ENCODE peak calls at places on chromosomes 5 and 9, in six cellular contexts. V is fibroblast of the aortic adventitia, H is AG10803, C is lung, D is A549, L is fibroblast of pulmonary artery. P is an unnamed sample.

GRCh38 chr5:50889790-50890189 is 223.4 kb downstream of the PARP8 start:
- DNase-seq in V (no peak), H (no peak), C (no peak), D (no peak), L (no peak), P (no peak)

GRCh38 chr5:163448491-163448890 is 11.1 kb downstream of the CCNG1 start:
- DNase-seq in V (no peak), H (no peak), C (no peak), D (no peak), L (no peak), P (no peak)

GRCh38 chr9:3436629-3437028 is 89.2 kb downstream of the RFX3 start:
- DNase-seq in V (peak), H (peak), C (no peak), D (no peak), L (peak), P (peak)

GRCh38 chr5:95533106-95533505 is 21.7 kb downstream of the SKIC3 start:
- DNase-seq in V (no peak), H (no peak), C (no peak), D (no peak), L (no peak), P (no peak)

GRCh38 chr9:15235658-15236057 is 71.4 kb downstream of the TTC39B start:
- DNase-seq in V (no peak), H (no peak), C (no peak), D (no peak), L (no peak), P (no peak)

GRCh38 chr5:140351609-140352334 is 5.4 kb upstream of the HBEGF start:
- DNase-seq in V (peak), H (peak), C (peak), D (peak), L (peak), P (peak)

GRCh38 chr5:169974121-169974770 is 6.0 kb downstream of the INSYN2B start:
- DNase-seq in V (no peak), H (no peak), C (no peak), D (no peak), L (no peak), P (no peak)

GRCh38 chr5:37875051-37875787 is 35.4 kb upstream of the GDNF start:
- DNase-seq in V (peak), H (peak), C (no peak), D (no peak), L (peak), P (peak)

GRCh38 chr5:143037071-143037470 is 266.9 kb downstream of the ARHGAP26 start:
- DNase-seq in V (no peak), H (no peak), C (no peak), D (no peak), L (no peak), P (no peak)

GRCh38 chr5:44740655-44741054 is 68.1 kb upstream of the MRPS30 start:
- DNase-seq in V (no peak), H (no peak), C (no peak), D (no peak), L (no peak), P (no peak)

GRCh38 chr5:401216-402034 is 41.6 kb upstream of the EXOC3 start:
- DNase-seq in V (no peak), H (no peak), C (no peak), D (no peak), L (no peak), P (no peak)

GRCh38 chr9:21983509-21983908 is 10.7 kb downstream of the CDKN2A start:
- DNase-seq in V (no peak), H (no peak), C (no peak), D (no peak), L (no peak), P (no peak)

GRCh38 chr5:52864376-52864775 is 76.7 kb downstream of the ITGA1 start:
- DNase-seq in V (peak), H (peak), C (no peak), D (no peak), L (peak), P (peak)

GRCh38 chr5:78287169-78287568 is 7.3 kb downstream of the AP3B1 start:
- DNase-seq in V (no peak), H (no peak), C (no peak), D (no peak), L (no peak), P (no peak)

GRCh38 chr9:137406085-137406773 is 16.7 kb downstream of the EXD3 start:
- DNase-seq in V (no peak), H (no peak), C (no peak), D (no peak), L (no peak), P (no peak)

GRCh38 chr5:159507055-159507454 is 176.8 kb upstream of the IL12B start:
- DNase-seq in V (no peak), H (no peak), C (no peak), D (no peak), L (no peak), P (no peak)

GRCh38 chr5:113292535-113292934 is 142.3 kb downstream of the TSSK1B start:
- DNase-seq in V (peak), H (no peak), C (no peak), D (no peak), L (peak), P (no peak)

GRCh38 chr5:68405026-68405684 is 189.6 kb downstream of the PIK3R1 start:
- DNase-seq in V (no peak), H (no peak), C (no peak), D (peak), L (no peak), P (peak)

GRCh38 chr5:10552183-10553143 is 11.4 kb upstream of the ANKRD33B start:
- DNase-seq in V (peak), H (no peak), C (no peak), D (peak), L (no peak), P (no peak)

GRCh38 chr5:1460054-1460682 is 14.9 kb upstream of the SLC6A3 start:
- DNase-seq in V (no peak), H (no peak), C (no peak), D (no peak), L (no peak), P (no peak)

GRCh38 chr5:153974131-153974812 is 64.4 kb downstream of the FAM114A2 start:
- DNase-seq in V (peak), H (peak), C (peak), D (peak), L (peak), P (peak)

GRCh38 chr5:15008476-15008875 is 136.9 kb upstream of the ANKH start:
- DNase-seq in V (peak), H (peak), C (peak), D (peak), L (peak), P (peak)

GRCh38 chr9:116502746-116503145 is 184.4 kb upstream of the TRIM32 start:
- DNase-seq in V (no peak), H (no peak), C (no peak), D (no peak), L (no peak), P (no peak)

GRCh38 chr5:126376443-126376842 is 46.8 kb upstream of the GRAMD2B start:
- DNase-seq in V (peak), H (peak), C (no peak), D (no peak), L (no peak), P (no peak)

GRCh38 chr5:158456756-158457155 is 597.8 kb upstream of the CLINT1 start:
- DNase-seq in V (peak), H (peak), C (no peak), D (peak), L (peak), P (peak)

GRCh38 chr5:137296213-137296702 is 202.9 kb downstream of the SPOCK1 start:
- DNase-seq in V (no peak), H (no peak), C (no peak), D (no peak), L (no peak), P (no peak)

GRCh38 chr5:8813180-8813579 is 732.7 kb downstream of the SEMA5A start:
- DNase-seq in V (no peak), H (no peak), C (no peak), D (no peak), L (no peak), P (peak)

GRCh38 chr9:127370147-127370579 is 26.8 kb upstream of the SLC2A8 start:
- DNase-seq in V (no peak), H (no peak), C (no peak), D (no peak), L (no peak), P (no peak)

GRCh38 chr5:157516016-157516415 is 56.0 kb downstream of the NIPAL4 start:
- DNase-seq in V (peak), H (peak), C (no peak), D (peak), L (peak), P (peak)

GRCh38 chr9:80320916-80321315 is 749.2 kb downstream of the TLE4 start:
- DNase-seq in V (no peak), H (no peak), C (no peak), D (no peak), L (peak), P (peak)

GRCh38 chr5:119291877-119292276 is 63.9 kb upstream of the TNFAIP8 start:
- DNase-seq in V (no peak), H (no peak), C (no peak), D (no peak), L (no peak), P (no peak)

GRCh38 chr9:127664324-127664677 is 42.5 kb upstream of the CFAP157 start:
- DNase-seq in V (no peak), H (no peak), C (no peak), D (no peak), L (no peak), P (no peak)

GRCh38 chr5:73391441-73391871 is 57.1 kb downstream of the FOXD1 start:
- DNase-seq in V (peak), H (peak), C (no peak), D (no peak), L (peak), P (peak)

GRCh38 chr9:108813951-108814601 is 41.7 kb downstream of the ACTL7B start:
- DNase-seq in V (peak), H (peak), C (no peak), D (peak), L (peak), P (peak)

GRCh38 chr5:168295574-168296201 is 4.2 kb downstream of the WWC1 start:
- DNase-seq in V (peak), H (peak), C (peak), D (peak), L (peak), P (peak)

GRCh38 chr9:136563646-136564321 is 17.9 kb upstream of the NOTCH1 start:
- DNase-seq in V (no peak), H (no peak), C (no peak), D (no peak), L (no peak), P (no peak)

GRCh38 chr9:31394040-31394473 is 990.4 kb upstream of the ACO1 start:
- DNase-seq in V (no peak), H (no peak), C (no peak), D (no peak), L (peak), P (peak)

DNA sequence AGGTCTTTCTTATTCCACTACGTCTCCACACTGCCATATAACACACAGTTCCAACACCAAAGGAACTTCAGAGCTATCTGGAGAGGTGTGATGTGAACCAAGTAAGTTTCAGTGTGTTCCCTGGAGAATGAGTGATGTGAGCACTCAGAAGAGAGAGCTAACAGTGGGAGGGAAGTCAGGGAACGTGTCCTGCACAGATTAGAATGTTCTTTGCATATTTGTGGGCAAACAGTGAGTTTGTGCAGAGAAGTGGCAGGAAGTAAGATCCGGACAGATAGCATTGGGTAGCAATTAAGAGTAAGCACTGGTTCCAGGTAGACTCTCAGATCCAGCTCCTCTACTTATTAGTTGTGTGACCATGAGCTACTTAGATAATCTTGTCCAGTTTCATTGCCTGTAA is 206.4 kb downstream of the PDZD2 start:
- DNase-seq in V (no peak), H (peak), C (no peak), D (no peak), L (no peak), P (no peak)
- H3K4me3 ChIP-seq in V (no peak), H (no peak), C (no peak), D (no peak), L (no peak), P (no peak)

GRCh38 chr9:119801311-119801710 is 432.1 kb upstream of the BRINP1 start:
- DNase-seq in V (peak), H (peak), C (no peak), D (no peak), L (no peak), P (peak)
- H3K4me3 ChIP-seq in V (no peak), H (no peak), C (no peak), D (no peak), L (no peak), P (no peak)

DNA sequence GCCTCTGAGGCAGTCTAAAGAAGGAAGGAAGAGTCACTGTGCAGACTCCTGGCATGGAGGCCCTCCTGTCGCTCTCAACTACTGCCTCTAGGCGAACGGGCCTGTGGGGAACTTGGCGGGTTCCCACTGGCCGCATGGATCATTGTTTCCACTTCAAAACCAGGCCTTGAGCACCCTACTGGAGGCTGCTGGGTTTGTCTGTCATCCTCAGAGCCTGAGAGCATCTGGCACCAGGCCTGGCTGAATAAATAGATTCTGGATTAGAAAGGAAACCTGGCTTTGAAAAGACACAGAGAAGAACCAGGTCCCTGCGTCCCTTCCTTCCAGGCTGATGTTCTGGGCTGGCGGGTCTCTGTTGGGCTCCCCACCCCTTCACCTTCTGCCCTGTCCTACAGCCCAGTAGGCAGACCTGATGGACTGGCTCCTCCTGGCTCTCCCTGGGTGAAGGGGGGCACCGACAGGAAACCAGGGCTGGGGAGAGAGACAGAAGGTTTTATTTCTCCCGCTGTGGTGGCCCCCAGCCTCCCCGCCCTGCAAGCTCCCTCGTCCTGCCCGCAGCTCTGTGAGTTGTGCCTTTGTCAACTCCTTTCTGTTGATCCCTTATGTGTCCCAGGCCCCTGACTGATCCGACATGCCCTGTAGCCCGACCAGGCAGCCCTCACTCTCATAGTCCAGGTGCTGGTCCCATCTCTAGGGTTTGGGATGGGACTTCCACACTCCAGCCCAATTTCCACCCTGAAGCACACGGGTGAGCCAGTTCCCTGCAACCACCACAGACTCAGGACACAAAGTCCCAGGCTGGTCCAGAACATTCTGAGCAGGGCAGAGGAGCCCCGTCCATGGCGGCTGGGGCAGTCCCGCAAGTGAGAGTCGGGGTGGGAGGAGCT is 50.1 kb downstream of the ADAMTS2 start:
- DNase-seq in V (peak), H (peak), C (no peak), D (no peak), L (peak), P (peak)
- H3K4me3 ChIP-seq in V (no peak), H (no peak), C (no peak), D (no peak), L (no peak), P (no peak)

GRCh38 chr5:135054546-135054945 is 20.5 kb upstream of the PITX1 start:
- DNase-seq in V (no peak), H (no peak), C (no peak), D (no peak), L (no peak), P (no peak)
- H3K4me3 ChIP-seq in V (no peak), H (no peak), C (no peak), D (no peak), L (no peak), P (no peak)

GRCh38 chr5:94395468-94395867 is 222.9 kb downstream of the KIAA0825 start:
- DNase-seq in V (no peak), H (no peak), C (no peak), D (no peak), L (no peak), P (no peak)
- H3K4me3 ChIP-seq in V (no peak), H (no peak), C (no peak), D (no peak), L (no peak), P (no peak)

DNA sequence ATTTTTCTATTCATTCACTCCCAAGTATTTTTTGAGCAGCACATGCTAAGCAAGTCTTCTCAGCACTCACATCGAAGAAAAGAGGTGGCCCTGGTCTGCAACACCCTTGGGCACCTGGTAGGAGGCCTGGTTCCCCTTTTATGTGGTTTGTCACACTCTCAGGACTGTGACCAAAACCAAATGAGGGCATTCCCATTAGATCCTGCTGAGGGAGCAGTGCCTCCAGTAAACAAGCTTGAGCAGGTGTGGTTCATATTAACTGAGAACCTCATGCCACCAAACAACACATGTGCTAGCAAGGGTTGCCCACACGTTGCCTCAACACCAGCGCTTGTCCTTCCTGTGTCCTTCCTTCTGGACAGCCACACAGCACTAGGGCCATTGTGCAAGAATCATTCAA is 26.9 kb upstream of the SYK start:
- DNase-seq in V (no peak), H (no peak), C (no peak), D (no peak), L (no peak), P (no peak)
- H3K4me3 ChIP-seq in V (no peak), H (no peak), C (no peak), D (no peak), L (no peak), P (no peak)

DNA sequence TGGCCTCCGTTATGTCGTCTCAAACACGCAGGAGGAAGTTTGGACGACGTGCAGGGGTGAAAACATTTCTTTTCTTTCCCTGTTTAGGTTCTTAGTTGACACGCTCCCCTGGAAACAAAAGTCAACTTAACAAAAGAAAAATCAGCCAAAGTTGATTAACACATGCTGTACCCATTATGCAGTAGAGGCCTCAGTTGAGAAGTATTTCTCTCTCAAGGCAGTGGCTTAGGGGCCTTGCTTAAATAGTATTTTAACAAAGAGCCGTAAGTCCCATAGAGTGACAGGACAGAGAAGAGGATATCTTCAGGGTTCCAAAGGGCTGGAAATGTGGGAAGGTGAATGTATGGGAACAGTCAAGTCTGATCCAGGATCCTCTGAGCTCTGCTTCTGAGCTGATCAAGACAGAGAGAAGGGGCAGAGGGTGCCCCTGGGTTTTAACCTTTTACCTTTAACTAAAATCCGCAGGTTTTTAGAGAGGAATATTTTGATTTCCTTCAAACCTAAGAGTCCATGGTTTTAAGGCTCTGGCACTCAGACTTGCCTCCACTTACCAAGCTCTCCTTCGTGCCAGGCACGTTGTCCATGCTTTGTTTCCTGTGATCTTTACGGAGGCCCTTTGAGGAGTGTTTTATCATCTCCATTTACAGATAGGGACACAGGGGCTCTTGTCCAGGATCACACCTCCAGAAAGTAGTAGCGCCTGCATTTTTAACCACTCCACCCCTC is 629 bp upstream of the CD74 start:
- DNase-seq in V (no peak), H (no peak), C (no peak), D (no peak), L (no peak), P (no peak)
- H3K4me3 ChIP-seq in V (no peak), H (no peak), C (no peak), D (no peak), L (no peak), P (no peak)